ENCODE peak calls at places on chromosome 14, in seven cellular contexts. One of them, this sample, is unnamed.

GRCh38 chr14:94282991-94283723 is 9.9 kb downstream of the SERPINA10 start:
- DNase-seq in colonic mucosa: no peak
- DNase-seq in cardiac muscle cell: no peak
- DNase-seq in AG04450: no peak
- DNase-seq in tibial nerve: no peak
- DNase-seq in A549: no peak
- DNase-seq in psoas muscle: no peak
- DNase-seq in this sample: no peak

GRCh38 chr14:53924754-53925153 is 31.9 kb downstream of the BMP4 start:
- DNase-seq in AG04450: peak; percentile 54
- DNase-seq in A549: peak; percentile 36
- DNase-seq in cardiac muscle cell: no peak
- DNase-seq in psoas muscle: no peak
- DNase-seq in colonic mucosa: no peak
- DNase-seq in tibial nerve: no peak
- DNase-seq in this sample: no peak

GRCh38 chr14:66444271-66444987 is 41.7 kb upstream of the CCDC196 start:
- DNase-seq in tibial nerve: no peak
- DNase-seq in colonic mucosa: peak; percentile 18
- DNase-seq in cardiac muscle cell: no peak
- DNase-seq in A549: no peak
- DNase-seq in psoas muscle: peak; percentile 48
- DNase-seq in AG04450: no peak
- DNase-seq in this sample: no peak

GRCh38 chr14:24095196-24096068 is 1.3 kb downstream of the PCK2 start:
- DNase-seq in A549: peak; percentile 62
- DNase-seq in cardiac muscle cell: peak; percentile 9
- DNase-seq in colonic mucosa: peak; percentile 96
- DNase-seq in psoas muscle: peak; percentile 70
- DNase-seq in AG04450: no peak
- DNase-seq in tibial nerve: peak; percentile 61
- DNase-seq in this sample: peak; percentile 91

GRCh38 chr14:103140316-103141109 is 17.3 kb downstream of the TNFAIP2 start:
- DNase-seq in colonic mucosa: no peak
- DNase-seq in tibial nerve: no peak
- DNase-seq in cardiac muscle cell: no peak
- DNase-seq in A549: no peak
- DNase-seq in psoas muscle: no peak
- DNase-seq in AG04450: no peak
- DNase-seq in this sample: no peak

GRCh38 chr14:100524933-100525243 is 62.3 kb downstream of the BEGAIN start:
- DNase-seq in A549: peak; percentile 46
- DNase-seq in AG04450: no peak
- DNase-seq in tibial nerve: no peak
- DNase-seq in colonic mucosa: peak; percentile 30
- DNase-seq in cardiac muscle cell: peak; percentile 50
- DNase-seq in psoas muscle: peak; percentile 50
- DNase-seq in this sample: peak; percentile 35

GRCh38 chr14:29352681-29353080 is 575.0 kb downstream of the PRKD1 start:
- DNase-seq in colonic mucosa: no peak
- DNase-seq in tibial nerve: no peak
- DNase-seq in psoas muscle: no peak
- DNase-seq in A549: no peak
- DNase-seq in cardiac muscle cell: no peak
- DNase-seq in AG04450: no peak
- DNase-seq in this sample: no peak

GRCh38 chr14:50792058-50792477 is 38.9 kb downstream of the NIN start:
- DNase-seq in psoas muscle: no peak
- DNase-seq in colonic mucosa: no peak
- DNase-seq in AG04450: no peak
- DNase-seq in tibial nerve: no peak
- DNase-seq in A549: no peak
- DNase-seq in cardiac muscle cell: no peak
- DNase-seq in this sample: no peak

GRCh38 chr14:38627163-38627562 is 371.3 kb upstream of the CLEC14A start:
- DNase-seq in A549: no peak
- DNase-seq in psoas muscle: no peak
- DNase-seq in colonic mucosa: no peak
- DNase-seq in cardiac muscle cell: no peak
- DNase-seq in tibial nerve: no peak
- DNase-seq in AG04450: no peak
- DNase-seq in this sample: no peak

GRCh38 chr14:89720076-89720687 is 234.3 kb downstream of the EFCAB11 start:
- DNase-seq in A549: no peak
- DNase-seq in colonic mucosa: no peak
- DNase-seq in tibial nerve: no peak
- DNase-seq in psoas muscle: no peak
- DNase-seq in cardiac muscle cell: no peak
- DNase-seq in AG04450: no peak
- DNase-seq in this sample: no peak

GRCh38 chr14:53452005-53452678 is 299.0 kb upstream of the DDHD1 start:
- DNase-seq in colonic mucosa: peak; percentile 48
- DNase-seq in AG04450: no peak
- DNase-seq in psoas muscle: no peak
- DNase-seq in cardiac muscle cell: no peak
- DNase-seq in tibial nerve: no peak
- DNase-seq in A549: no peak
- DNase-seq in this sample: no peak

GRCh38 chr14:71021347-71022014 is 114.2 kb downstream of the PCNX1 start:
- DNase-seq in cardiac muscle cell: no peak
- DNase-seq in AG04450: peak; percentile 34
- DNase-seq in A549: peak; percentile 19
- DNase-seq in colonic mucosa: no peak
- DNase-seq in tibial nerve: no peak
- DNase-seq in psoas muscle: no peak
- DNase-seq in this sample: no peak

GRCh38 chr14:83975435-83976222 is 1554.3 kb upstream of the FLRT2 start:
- DNase-seq in AG04450: no peak
- DNase-seq in tibial nerve: no peak
- DNase-seq in colonic mucosa: peak; percentile 25
- DNase-seq in psoas muscle: peak; percentile 56
- DNase-seq in cardiac muscle cell: peak; percentile 55
- DNase-seq in A549: no peak
- DNase-seq in this sample: peak; percentile 47

DNA sequence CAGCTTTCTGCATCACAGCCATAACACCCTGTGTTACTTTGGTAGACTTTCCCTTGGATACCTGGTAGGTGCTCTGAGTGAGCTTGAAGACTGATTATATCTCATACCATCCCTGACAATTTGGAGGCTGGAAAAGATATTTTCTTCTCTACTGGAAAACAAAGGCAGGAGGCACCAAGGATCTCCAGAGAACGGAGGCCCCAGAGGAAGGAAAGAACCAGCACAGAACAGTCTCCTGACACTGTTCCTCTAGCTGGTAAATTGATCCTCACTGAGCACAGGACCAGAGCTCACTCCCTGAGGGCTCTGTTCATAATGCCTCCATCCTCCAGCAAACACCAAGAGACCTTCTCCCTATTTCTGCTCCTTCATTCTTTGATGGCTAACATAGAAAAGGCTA is at the start of gene OR11G2:
- DNase-seq in A549: no peak
- DNase-seq in cardiac muscle cell: no peak
- DNase-seq in AG04450: no peak
- DNase-seq in colonic mucosa: no peak
- DNase-seq in psoas muscle: no peak
- DNase-seq in tibial nerve: no peak
- DNase-seq in this sample: no peak
- H3K9me3 ChIP-seq in A549: no peaks in the 10 kb centered on the region
- H3K9me3 ChIP-seq in cardiac muscle cell: peaks cover 2% of the 10 kb centered on the region
- H3K9me3 ChIP-seq in AG04450: peaks cover 14% of the 10 kb centered on the region
- H3K9me3 ChIP-seq in colonic mucosa: no peaks in the 10 kb centered on the region
- H3K9me3 ChIP-seq in psoas muscle: no peaks in the 10 kb centered on the region
- H3K9me3 ChIP-seq in tibial nerve: no peaks in the 10 kb centered on the region
- H3K9me3 ChIP-seq in this sample: no peaks in the 10 kb centered on the region

GRCh38 chr14:33956640-33957039 is 5.8 kb upstream of the EGLN3 start:
- DNase-seq in cardiac muscle cell: no peak
- DNase-seq in AG04450: no peak
- DNase-seq in A549: no peak
- DNase-seq in colonic mucosa: no peak
- DNase-seq in tibial nerve: no peak
- DNase-seq in psoas muscle: no peak
- DNase-seq in this sample: no peak

GRCh38 chr14:33957993-33958392 is 7.1 kb upstream of the EGLN3 start:
- DNase-seq in tibial nerve: no peak
- DNase-seq in cardiac muscle cell: no peak
- DNase-seq in A549: no peak
- DNase-seq in colonic mucosa: no peak
- DNase-seq in psoas muscle: no peak
- DNase-seq in AG04450: no peak
- DNase-seq in this sample: no peak

GRCh38 chr14:33957299-33957698 is 6.4 kb upstream of the EGLN3 start:
- DNase-seq in A549: no peak
- DNase-seq in AG04450: no peak
- DNase-seq in colonic mucosa: no peak
- DNase-seq in cardiac muscle cell: no peak
- DNase-seq in psoas muscle: no peak
- DNase-seq in tibial nerve: no peak
- DNase-seq in this sample: no peak

GRCh38 chr14:33959692-33960151 is 8.8 kb upstream of the EGLN3 start:
- DNase-seq in colonic mucosa: no peak
- DNase-seq in psoas muscle: no peak
- DNase-seq in A549: no peak
- DNase-seq in cardiac muscle cell: peak; percentile 40
- DNase-seq in AG04450: no peak
- DNase-seq in tibial nerve: no peak
- DNase-seq in this sample: no peak

DNA sequence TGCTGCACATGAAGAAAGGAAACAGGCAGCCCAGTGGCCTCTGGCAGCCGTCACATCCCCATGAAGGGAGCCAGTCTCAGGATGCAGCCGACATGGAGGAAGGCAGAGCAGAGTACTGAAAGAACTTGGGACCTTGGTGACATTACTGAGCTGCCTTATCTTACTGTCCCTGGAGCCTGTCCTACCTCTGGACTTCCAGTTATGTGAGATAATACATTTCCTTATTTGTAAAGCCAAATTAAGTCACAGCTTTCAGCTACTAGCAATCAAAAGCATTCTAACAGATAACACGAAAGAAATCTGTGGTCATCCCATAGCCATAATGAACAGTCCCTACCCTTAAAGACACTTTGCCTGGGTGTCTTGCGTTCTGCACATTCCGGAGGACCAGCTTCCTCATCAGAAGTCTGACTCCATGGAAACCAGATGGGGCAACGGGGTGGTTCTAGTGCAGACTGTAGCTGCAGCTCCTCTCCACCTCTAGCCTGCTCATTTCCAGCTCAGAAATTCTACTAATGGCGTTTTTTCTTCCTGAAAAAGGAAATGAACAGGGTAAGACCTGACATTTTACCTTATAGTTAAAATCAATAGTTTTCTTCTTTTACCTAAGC is 7.8 kb upstream of the EGLN3 start:
- DNase-seq in psoas muscle: no peak
- DNase-seq in cardiac muscle cell: no peak
- DNase-seq in AG04450: no peak
- DNase-seq in colonic mucosa: no peak
- DNase-seq in A549: no peak
- DNase-seq in tibial nerve: no peak
- DNase-seq in this sample: no peak
- H3K4me3 ChIP-seq in psoas muscle: no peak overlapping the region
- H3K4me3 ChIP-seq in cardiac muscle cell: no peak overlapping the region
- H3K4me3 ChIP-seq in AG04450: no peak overlapping the region
- H3K4me3 ChIP-seq in colonic mucosa: no peak overlapping the region
- H3K4me3 ChIP-seq in A549: no peak overlapping the region
- H3K4me3 ChIP-seq in tibial nerve: no peak overlapping the region
- H3K4me3 ChIP-seq in this sample: no peak overlapping the region

DNA sequence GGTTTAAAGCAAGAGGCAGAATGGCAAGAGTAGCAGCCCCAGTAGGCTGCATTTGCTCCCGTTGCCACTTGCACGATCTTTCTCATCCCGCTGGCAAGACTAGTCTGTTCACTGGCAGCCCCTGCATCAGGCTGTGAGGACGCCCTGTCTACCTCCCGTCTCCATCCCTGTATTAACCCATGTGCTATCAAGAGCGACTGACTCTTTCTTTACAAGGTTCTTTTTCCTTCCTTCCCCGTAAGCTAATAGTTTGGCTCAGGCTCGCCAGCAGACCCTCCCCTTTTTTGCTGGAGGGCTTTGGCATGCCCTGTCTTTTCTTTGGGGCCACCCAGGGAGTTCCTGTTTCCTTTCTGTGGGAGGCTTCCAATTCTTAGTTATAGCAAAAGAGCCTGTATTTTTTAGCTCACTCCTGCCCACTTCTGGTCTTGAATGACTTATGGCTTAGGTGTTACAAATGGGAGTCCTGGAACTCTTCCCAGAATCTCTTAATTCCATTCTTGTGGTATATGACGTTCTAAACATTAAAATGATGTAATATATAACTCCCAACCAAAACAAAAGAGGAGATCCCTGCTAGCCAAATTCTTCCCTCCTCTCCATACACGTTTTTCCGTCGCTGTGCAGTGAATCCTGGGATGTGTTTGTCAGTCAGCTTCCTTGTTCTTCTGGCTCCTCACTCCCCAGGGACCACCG is 149.0 kb downstream of the PRKCH start:
- DNase-seq in psoas muscle: no peak
- DNase-seq in colonic mucosa: peak; percentile 17
- DNase-seq in cardiac muscle cell: no peak
- DNase-seq in AG04450: peak; percentile 94
- DNase-seq in tibial nerve: no peak
- DNase-seq in A549: peak; percentile 83
- DNase-seq in this sample: no peak
- TF ChIP-seq CTCF in psoas muscle: no peak
- TF ChIP-seq CTCF in colonic mucosa: no peak
- TF ChIP-seq CTCF in cardiac muscle cell: peak; percentile 49
- TF ChIP-seq CTCF in AG04450: peak; percentile 41
- TF ChIP-seq CTCF in tibial nerve: no peak
- TF ChIP-seq CTCF in A549: peak; percentile 38
- TF ChIP-seq CTCF in this sample: no peak

GRCh38 chr14:91545204-91545603 is 35.1 kb upstream of the PPP4R3A start:
- DNase-seq in colonic mucosa: no peak
- DNase-seq in psoas muscle: no peak
- DNase-seq in tibial nerve: no peak
- DNase-seq in cardiac muscle cell: no peak
- DNase-seq in AG04450: no peak
- DNase-seq in A549: no peak
- DNase-seq in this sample: no peak

GRCh38 chr14:91548145-91548544 is 38.0 kb upstream of the PPP4R3A start:
- DNase-seq in psoas muscle: no peak
- DNase-seq in cardiac muscle cell: no peak
- DNase-seq in colonic mucosa: no peak
- DNase-seq in tibial nerve: no peak
- DNase-seq in A549: no peak
- DNase-seq in AG04450: no peak
- DNase-seq in this sample: no peak

DNA sequence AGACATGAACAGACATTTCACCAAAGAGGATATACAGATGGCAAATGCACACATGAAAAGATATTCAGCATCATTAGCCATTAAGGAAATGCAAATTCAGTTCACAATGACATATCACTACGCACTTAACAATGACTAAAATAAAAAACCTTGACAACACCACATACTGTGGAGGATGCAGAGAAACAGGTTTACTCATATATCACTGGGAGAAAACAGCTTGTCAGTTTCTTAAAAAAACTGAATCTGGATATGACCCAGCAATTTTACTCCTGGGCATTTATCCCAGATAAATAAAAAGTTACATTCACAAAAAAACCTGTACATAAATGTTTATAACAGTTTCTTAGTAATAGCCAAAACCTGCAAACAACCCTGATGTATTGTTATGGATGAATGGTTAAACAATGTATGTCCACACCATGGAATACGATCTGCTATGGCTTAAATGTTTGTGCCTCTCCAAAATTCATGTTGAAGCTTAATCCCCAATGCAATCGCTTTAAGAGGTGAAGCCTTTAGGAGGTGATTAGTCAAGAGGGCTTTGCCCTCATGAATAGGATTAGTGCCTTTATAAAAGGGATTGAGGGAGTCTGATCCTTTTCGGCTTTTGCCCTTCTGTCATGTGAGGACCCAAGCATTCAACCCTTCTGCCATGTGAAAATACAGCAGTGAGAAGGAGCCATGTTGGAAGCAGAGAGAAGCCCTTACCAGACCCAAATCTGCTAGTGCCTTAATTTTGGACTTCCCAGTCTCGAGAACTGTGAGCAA is 36.0 kb upstream of the PPP4R3A start:
- DNase-seq in tibial nerve: no peak
- DNase-seq in cardiac muscle cell: no peak
- DNase-seq in A549: no peak
- DNase-seq in colonic mucosa: no peak
- DNase-seq in psoas muscle: no peak
- DNase-seq in AG04450: no peak
- DNase-seq in this sample: no peak
- H3K9me3 ChIP-seq in tibial nerve: no peaks in the 10 kb centered on the region
- H3K9me3 ChIP-seq in cardiac muscle cell: no peaks in the 10 kb centered on the region
- H3K9me3 ChIP-seq in A549: peaks cover 11% of the 10 kb centered on the region
- H3K9me3 ChIP-seq in colonic mucosa: no peaks in the 10 kb centered on the region
- H3K9me3 ChIP-seq in psoas muscle: no peaks in the 10 kb centered on the region
- H3K9me3 ChIP-seq in AG04450: no peaks in the 10 kb centered on the region
- H3K9me3 ChIP-seq in this sample: peaks cover 6% of the 10 kb centered on the region

This sample was measured in mucosa of descending colon.